ENCODE peak calls at places on chromosome 18, in five cellular contexts. E, B, G, Z and P are unnamed samples.

GRCh38 chr18:57970356-57971095 is 73.5 kb upstream of the NEDD4L start:
- DNase-seq in E (no peak), B (no peak), G (no peak), Z (no peak), P (no peak)

GRCh38 chr18:55421612-55422381 is 166.2 kb downstream of the TCF4 start:
- DNase-seq in E (no peak), B (no peak), G (no peak), Z (no peak), P (no peak)

GRCh38 chr18:59501876-59502221 is 142.8 kb upstream of the LMAN1 start:
- DNase-seq in E (no peak), B (no peak), G (no peak), Z (no peak), P (no peak)

GRCh38 chr18:21584391-21584790 is 16.1 kb downstream of the ESCO1 start:
- DNase-seq in E (no peak), B (no peak), G (no peak), Z (no peak), P (no peak)

GRCh38 chr18:56256659-56257058 is 381.7 kb downstream of the TXNL1 start:
- DNase-seq in E (no peak), B (no peak), G (no peak), Z (no peak), P (no peak)

GRCh38 chr18:44917865-44918476 is 237.3 kb downstream of the SETBP1 start:
- DNase-seq in E (no peak), B (no peak), G (no peak), Z (no peak), P (no peak)

GRCh38 chr18:72840109-72840508 is 27.7 kb downstream of the NETO1 start:
- DNase-seq in E (no peak), B (no peak), G (no peak), Z (no peak), P (no peak)

GRCh38 chr18:23872701-23873550 is 141.6 kb upstream of the TTC39C start:
- DNase-seq in E (no peak), B (no peak), G (no peak), Z (no peak), P (no peak)

GRCh38 chr18:70195852-70196434 is 9.5 kb downstream of the RTTN start:
- DNase-seq in E (no peak), B (no peak), G (no peak), Z (no peak), P (no peak)